ENCODE peak calls at places on chromosomes 6 and 20, in five cellular contexts. One of them, this sample, is unnamed. For H3K9me3, the result is how much of the 10 kb centered on the place peaks cover.

GRCh38 chr20:43389839-43390626 is 67.7 kb upstream of the SRSF6 start:
- ATAC-seq in PC-3: no peak
- ATAC-seq in left lung: peak
- ATAC-seq in IMR-90: no peak
- ATAC-seq in body of pancreas: no peak
- ATAC-seq in this sample: no peak

GRCh38 chr6:24838081-24838480 is 39.4 kb upstream of the ARMH2 start:
- ATAC-seq in left lung: no peak
- ATAC-seq in IMR-90: no peak
- ATAC-seq in body of pancreas: no peak
- ATAC-seq in PC-3: no peak
- ATAC-seq in this sample: peak

GRCh38 chr6:117547688-117548621 is 54.4 kb downstream of the GOPC start:
- ATAC-seq in PC-3: no peak
- ATAC-seq in left lung: peak
- ATAC-seq in body of pancreas: peak
- ATAC-seq in IMR-90: peak
- ATAC-seq in this sample: peak

GRCh38 chr6:28340310-28340709 is 4.4 kb upstream of the ZSCAN31 start:
- ATAC-seq in body of pancreas: no peak
- ATAC-seq in left lung: no peak
- ATAC-seq in PC-3: no peak
- ATAC-seq in IMR-90: no peak
- ATAC-seq in this sample: no peak

GRCh38 chr6:158910484-158911075 is 89.4 kb downstream of the RSPH3 start:
- ATAC-seq in IMR-90: no peak
- ATAC-seq in PC-3: peak
- ATAC-seq in left lung: peak
- ATAC-seq in body of pancreas: peak
- ATAC-seq in this sample: no peak

GRCh38 chr6:150631283-150631981 is 31.7 kb downstream of the PLEKHG1 start:
- ATAC-seq in left lung: no peak
- ATAC-seq in IMR-90: no peak
- ATAC-seq in PC-3: no peak
- ATAC-seq in body of pancreas: no peak
- ATAC-seq in this sample: no peak

GRCh38 chr6:1762203-1762602 is 152.5 kb downstream of the FOXC1 start:
- ATAC-seq in left lung: no peak
- ATAC-seq in PC-3: no peak
- ATAC-seq in body of pancreas: peak
- ATAC-seq in IMR-90: no peak
- ATAC-seq in this sample: no peak

GRCh38 chr6:15313367-15313766 is 67.5 kb downstream of the JARID2 start:
- ATAC-seq in body of pancreas: peak
- ATAC-seq in IMR-90: no peak
- ATAC-seq in PC-3: no peak
- ATAC-seq in left lung: peak
- ATAC-seq in this sample: no peak

GRCh38 chr6:41568585-41569384 is 22.6 kb downstream of the FOXP4 start:
- ATAC-seq in left lung: peak
- ATAC-seq in body of pancreas: peak
- ATAC-seq in PC-3: peak
- ATAC-seq in IMR-90: peak
- ATAC-seq in this sample: no peak

GRCh38 chr20:38472513-38473352 is at the start of gene RALGAPB:
- ATAC-seq in PC-3: peak
- ATAC-seq in IMR-90: peak
- ATAC-seq in body of pancreas: peak
- ATAC-seq in left lung: peak
- ATAC-seq in this sample: peak

GRCh38 chr20:43900062-43900461 is 14.6 kb upstream of the TOX2 start:
- ATAC-seq in PC-3: no peak
- ATAC-seq in body of pancreas: no peak
- ATAC-seq in left lung: no peak
- ATAC-seq in IMR-90: peak
- ATAC-seq in this sample: peak

GRCh38 chr20:1848378-1848777 is 46.8 kb upstream of the SIRPA start:
- ATAC-seq in left lung: no peak
- ATAC-seq in body of pancreas: no peak
- ATAC-seq in IMR-90: no peak
- ATAC-seq in PC-3: no peak
- ATAC-seq in this sample: no peak

GRCh38 chr20:50216543-50217206 is 26.0 kb downstream of the CEBPB start:
- ATAC-seq in IMR-90: no peak
- ATAC-seq in PC-3: no peak
- ATAC-seq in left lung: no peak
- ATAC-seq in body of pancreas: no peak
- ATAC-seq in this sample: no peak

GRCh38 chr6:11711994-11712698 is 66.5 kb downstream of the ADTRP start:
- ATAC-seq in IMR-90: no peak
- ATAC-seq in left lung: peak
- ATAC-seq in PC-3: no peak
- ATAC-seq in body of pancreas: no peak
- ATAC-seq in this sample: peak

GRCh38 chr6:108993876-108994275 is 100.8 kb downstream of the SESN1 start:
- ATAC-seq in IMR-90: no peak
- ATAC-seq in body of pancreas: no peak
- ATAC-seq in left lung: no peak
- ATAC-seq in PC-3: no peak
- ATAC-seq in this sample: no peak

GRCh38 chr6:36907781-36908180 is 22.0 kb downstream of the C6orf89 start:
- ATAC-seq in PC-3: no peak
- ATAC-seq in left lung: peak
- ATAC-seq in IMR-90: no peak
- ATAC-seq in body of pancreas: peak
- ATAC-seq in this sample: peak

GRCh38 chr20:64058536-64058935 is 4.5 kb upstream of the TCEA2 start:
- ATAC-seq in PC-3: peak
- ATAC-seq in IMR-90: peak
- ATAC-seq in left lung: no peak
- ATAC-seq in body of pancreas: no peak
- ATAC-seq in this sample: no peak

GRCh38 chr6:13307508-13307995 is 20.8 kb downstream of the TBC1D7 start:
- ATAC-seq in body of pancreas: no peak
- ATAC-seq in PC-3: no peak
- ATAC-seq in left lung: no peak
- ATAC-seq in IMR-90: no peak
- ATAC-seq in this sample: no peak

GRCh38 chr6:21664263-21665081 is 70.9 kb downstream of the SOX4 start:
- ATAC-seq in PC-3: no peak
- ATAC-seq in IMR-90: peak
- ATAC-seq in left lung: peak
- ATAC-seq in body of pancreas: peak
- ATAC-seq in this sample: peak

GRCh38 chr6:122734529-122735203 is 44.9 kb upstream of the FABP7 start:
- ATAC-seq in body of pancreas: no peak
- ATAC-seq in PC-3: no peak
- ATAC-seq in left lung: no peak
- ATAC-seq in IMR-90: peak
- ATAC-seq in this sample: no peak

GRCh38 chr6:15528870-15529269 is 134.0 kb downstream of the DTNBP1 start:
- ATAC-seq in body of pancreas: no peak
- ATAC-seq in left lung: no peak
- ATAC-seq in IMR-90: no peak
- ATAC-seq in PC-3: no peak
- ATAC-seq in this sample: no peak

GRCh38 chr6:136549359-136550044 is 720 bp downstream of the MAP7 start:
- ATAC-seq in IMR-90: peak
- ATAC-seq in PC-3: no peak
- ATAC-seq in body of pancreas: peak
- ATAC-seq in left lung: peak
- ATAC-seq in this sample: peak

GRCh38 chr6:53581161-53581560 is 36.3 kb upstream of the GCLC start:
- ATAC-seq in body of pancreas: no peak
- ATAC-seq in IMR-90: peak
- ATAC-seq in left lung: peak
- ATAC-seq in PC-3: peak
- ATAC-seq in this sample: no peak

GRCh38 chr20:24765316-24766142 is 183.5 kb upstream of the CST7 start:
- ATAC-seq in left lung: no peak
- ATAC-seq in IMR-90: no peak
- ATAC-seq in PC-3: no peak
- ATAC-seq in body of pancreas: no peak
- ATAC-seq in this sample: no peak

GRCh38 chr6:116265081-116265829 is 11.4 kb upstream of the TSPYL4 start:
- ATAC-seq in IMR-90: no peak
- ATAC-seq in left lung: no peak
- ATAC-seq in body of pancreas: no peak
- ATAC-seq in PC-3: peak
- ATAC-seq in this sample: no peak

GRCh38 chr20:37943033-37943432 is 40.1 kb downstream of the VSTM2L start:
- ATAC-seq in body of pancreas: no peak
- ATAC-seq in PC-3: no peak
- ATAC-seq in IMR-90: no peak
- ATAC-seq in left lung: peak
- ATAC-seq in this sample: no peak

GRCh38 chr20:2283706-2284423 is 11.9 kb upstream of the TGM3 start:
- ATAC-seq in PC-3: no peak
- ATAC-seq in left lung: peak
- ATAC-seq in body of pancreas: peak
- ATAC-seq in IMR-90: no peak
- ATAC-seq in this sample: no peak

GRCh38 chr6:44682280-44682679 is 294.8 kb downstream of the CDC5L start:
- ATAC-seq in left lung: no peak
- ATAC-seq in body of pancreas: no peak
- ATAC-seq in IMR-90: no peak
- ATAC-seq in PC-3: no peak
- ATAC-seq in this sample: no peak

DNA sequence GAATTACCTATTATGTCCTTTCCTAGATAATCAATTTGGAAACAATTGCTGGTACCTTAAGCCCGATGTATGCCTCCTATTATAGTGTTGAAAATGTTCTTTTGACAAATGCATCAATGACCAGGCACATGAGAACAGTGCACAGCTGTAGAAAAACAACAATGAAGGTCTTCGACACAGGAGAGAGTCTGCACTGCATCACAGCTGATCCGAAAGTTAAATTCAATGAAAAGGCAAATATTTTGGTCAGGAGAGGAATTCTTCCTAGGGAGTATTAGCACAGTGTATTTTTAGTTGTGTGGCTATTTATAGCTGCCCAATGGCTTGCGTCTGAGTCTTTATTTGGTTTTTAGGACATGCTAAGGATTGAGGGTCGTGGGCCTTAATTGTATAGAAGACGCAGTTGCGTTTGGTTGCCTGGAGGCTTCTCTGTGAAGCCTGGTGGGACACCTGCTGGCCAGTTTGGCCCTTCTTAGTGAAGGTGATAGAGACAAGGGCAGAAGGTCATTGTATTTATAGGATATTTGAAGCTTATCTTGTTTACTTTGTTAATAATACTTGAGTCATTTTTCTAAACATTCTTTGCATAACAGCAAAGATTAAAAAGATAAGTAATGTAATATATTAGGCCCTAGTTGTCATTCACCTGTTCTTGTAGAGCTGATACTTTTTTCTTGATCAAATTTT is 72.3 kb downstream of the CDYL start:
- ATAC-seq in IMR-90: no peak
- ATAC-seq in body of pancreas: no peak
- ATAC-seq in PC-3: peak
- ATAC-seq in left lung: peak
- ATAC-seq in this sample: no peak
- H3K9me3 ChIP-seq in IMR-90: under half
- H3K9me3 ChIP-seq in body of pancreas: under half
- H3K9me3 ChIP-seq in PC-3: under half
- H3K9me3 ChIP-seq in left lung: under half
- H3K9me3 ChIP-seq in this sample: under half

DNA sequence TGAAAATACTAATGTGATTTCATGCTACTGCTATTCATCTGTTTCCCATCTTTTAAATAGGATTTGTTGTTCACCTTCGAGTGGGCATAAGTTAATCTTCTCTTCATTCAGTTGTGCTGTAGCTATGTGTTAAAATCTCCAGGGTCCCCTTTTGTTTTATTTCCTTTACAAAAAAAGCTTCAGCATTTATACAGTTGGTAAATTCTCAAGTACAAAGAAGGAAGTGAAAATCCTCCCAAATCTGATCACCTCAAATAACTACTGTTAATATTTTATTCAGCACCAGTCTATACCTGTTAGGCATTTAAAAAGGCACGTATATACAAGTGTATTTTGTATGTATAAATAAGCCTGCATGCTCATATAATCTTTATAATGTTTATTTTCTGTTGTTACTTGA is 251.2 kb downstream of the TMEM242 start:
- ATAC-seq in IMR-90: no peak
- ATAC-seq in body of pancreas: no peak
- ATAC-seq in PC-3: no peak
- ATAC-seq in left lung: no peak
- ATAC-seq in this sample: no peak
- H3K4me3 ChIP-seq in IMR-90: no peak
- H3K4me3 ChIP-seq in body of pancreas: no peak
- H3K4me3 ChIP-seq in PC-3: no peak
- H3K4me3 ChIP-seq in left lung: no peak
- H3K4me3 ChIP-seq in this sample: no peak

GRCh38 chr6:86508230-86508629 is 429.1 kb upstream of the HTR1E start:
- ATAC-seq in PC-3: no peak
- ATAC-seq in left lung: no peak
- ATAC-seq in body of pancreas: no peak
- ATAC-seq in IMR-90: no peak
- ATAC-seq in this sample: no peak

GRCh38 chr6:86500035-86500434 is 437.3 kb upstream of the HTR1E start:
- ATAC-seq in PC-3: no peak
- ATAC-seq in body of pancreas: no peak
- ATAC-seq in left lung: no peak
- ATAC-seq in IMR-90: no peak
- ATAC-seq in this sample: no peak

GRCh38 chr6:86502522-86502921 is 434.8 kb upstream of the HTR1E start:
- ATAC-seq in body of pancreas: no peak
- ATAC-seq in IMR-90: no peak
- ATAC-seq in PC-3: no peak
- ATAC-seq in left lung: peak
- ATAC-seq in this sample: no peak
- H3K9me3 ChIP-seq in body of pancreas: under half
- H3K9me3 ChIP-seq in IMR-90: under half
- H3K9me3 ChIP-seq in PC-3: under half
- H3K9me3 ChIP-seq in left lung: under half
- H3K9me3 ChIP-seq in this sample: under half

DNA sequence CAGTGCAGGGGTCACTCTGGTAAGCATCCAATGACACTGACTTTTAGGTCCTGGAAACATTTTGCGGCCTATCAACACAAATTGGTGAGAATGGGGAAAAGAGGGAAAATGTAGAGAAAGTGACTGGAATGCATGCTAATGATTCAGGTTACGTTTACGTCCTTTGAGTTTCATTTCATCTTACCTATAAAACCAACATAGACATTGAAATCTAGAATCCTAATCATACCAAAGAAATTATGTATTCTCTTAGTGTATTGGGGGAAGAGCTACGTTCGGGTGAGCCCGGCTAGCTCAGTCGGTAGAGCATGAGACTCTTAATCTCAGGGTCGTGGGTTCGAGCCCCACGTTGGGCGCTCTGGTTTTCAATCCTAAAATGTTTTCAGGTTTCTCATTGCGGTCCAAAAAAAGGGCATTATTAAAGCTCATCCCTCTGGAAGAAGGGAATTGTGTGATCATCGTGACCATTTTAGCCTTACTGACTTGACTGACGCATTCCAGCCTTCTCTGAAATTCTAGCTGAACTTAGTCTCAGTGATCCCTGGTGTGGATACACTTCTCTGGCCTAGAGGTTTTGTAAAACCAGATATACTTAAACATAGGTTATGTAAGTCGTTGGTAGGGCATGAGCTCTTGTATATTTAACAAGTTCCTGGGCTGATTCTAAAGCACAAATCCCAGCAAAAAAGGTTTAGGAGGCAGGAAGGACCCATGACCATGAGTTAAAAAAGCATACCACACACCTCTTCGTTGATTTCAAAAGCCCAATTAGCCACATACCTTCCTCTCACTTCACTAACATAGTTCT is 18.3 kb downstream of the HMGN4 start:
- ATAC-seq in PC-3: peak
- ATAC-seq in left lung: no peak
- ATAC-seq in IMR-90: peak
- ATAC-seq in body of pancreas: no peak
- ATAC-seq in this sample: no peak
- H3K4me3 ChIP-seq in PC-3: no peak
- H3K4me3 ChIP-seq in left lung: no peak
- H3K4me3 ChIP-seq in IMR-90: peak
- H3K4me3 ChIP-seq in body of pancreas: no peak
- H3K4me3 ChIP-seq in this sample: no peak